ENCODE peak calls at places on chromosomes 2 and 18, in five cellular contexts. L is IMR-90, W is H9, F is neuronal stem cell, I is H1. J is an unnamed sample.

GRCh38 chr2:200483729-200484198 is 26.1 kb downstream of the KCTD18 start:
- DNase-seq in I (peak), W (peak), L (peak), F (no peak), J (peak)

GRCh38 chr18:12639990-12640880 is 17.7 kb downstream of the SPIRE1 start:
- DNase-seq in W (no peak), I (no peak), L (peak), F (no peak), J (peak)

GRCh38 chr18:11585596-11585995 is 23.8 kb upstream of the SLC35G4 start:
- DNase-seq in L (no peak), I (no peak), F (no peak), W (no peak), J (no peak)

GRCh38 chr2:149561309-149561926 is 26.2 kb downstream of the MMADHC start:
- DNase-seq in W (no peak), F (peak), L (peak), I (no peak), J (peak)

GRCh38 chr2:30541680-30542079 is 94.6 kb downstream of the LCLAT1 start:
- DNase-seq in F (no peak), I (no peak), W (no peak), L (no peak), J (no peak)

GRCh38 chr2:144143294-144144092 is 376.4 kb downstream of the ZEB2 start:
- DNase-seq in W (no peak), I (no peak), F (no peak), L (no peak), J (no peak)

GRCh38 chr2:159013103-159013502 is 44.7 kb downstream of the TANC1 start:
- DNase-seq in W (no peak), F (no peak), L (no peak), I (no peak), J (no peak)

GRCh38 chr2:40282428-40282827 is 169.5 kb downstream of the SLC8A1 start:
- DNase-seq in F (no peak), I (no peak), L (peak), W (no peak), J (no peak)

GRCh38 chr2:45010706-45011036 is 1.4 kb upstream of the SIX2 start:
- DNase-seq in L (no peak), F (no peak), I (no peak), W (no peak), J (no peak)

GRCh38 chr2:116754371-116755101 is 1060.0 kb upstream of the DDX18 start:
- DNase-seq in F (peak), W (peak), I (peak), L (no peak), J (no peak)

GRCh38 chr2:30231726-30232026 is 342 bp downstream of the LBH start:
- DNase-seq in W (no peak), F (no peak), I (peak), L (no peak), J (no peak)

GRCh38 chr2:100339823-100340222 is 17.5 kb upstream of the LONRF2 start:
- DNase-seq in I (no peak), F (no peak), L (no peak), W (no peak), J (no peak)

GRCh38 chr2:199410130-199410529 is 47.6 kb downstream of the SATB2 start:
- DNase-seq in L (peak), W (no peak), F (no peak), I (no peak), J (no peak)

GRCh38 chr2:195561205-195562032 is 95.6 kb upstream of the SLC39A10 start:
- DNase-seq in I (no peak), F (no peak), W (no peak), L (peak), J (peak)

GRCh38 chr2:224173210-224173609 is 134.1 kb upstream of the SERPINE2 start:
- DNase-seq in L (no peak), I (no peak), F (no peak), W (no peak), J (no peak)

GRCh38 chr2:181157326-181157725 is 176.9 kb downstream of the UBE2E3 start:
- DNase-seq in W (no peak), I (no peak), L (peak), F (no peak), J (peak)

GRCh38 chr2:221524158-221524557 is 47.9 kb downstream of the EPHA4 start:
- DNase-seq in F (no peak), W (no peak), L (no peak), I (no peak), J (no peak)

GRCh38 chr2:138720035-138720589 is 60.1 kb downstream of the NXPH2 start:
- DNase-seq in I (no peak), L (no peak), W (no peak), F (no peak), J (peak)

GRCh38 chr2:189363559-189363958 is 77.7 kb upstream of the WDR75 start:
- DNase-seq in W (no peak), F (no peak), L (peak), I (no peak), J (peak)

GRCh38 chr2:112047537-112048235 is 7.4 kb upstream of the TMEM87B start:
- DNase-seq in F (no peak), I (no peak), L (no peak), W (no peak), J (no peak)

GRCh38 chr2:5007596-5007995 is 684.6 kb upstream of the SOX11 start:
- DNase-seq in W (no peak), F (no peak), L (no peak), I (no peak), J (no peak)

GRCh38 chr18:51757525-51757924 is 560.0 kb upstream of the MEX3C start:
- DNase-seq in W (no peak), F (no peak), I (no peak), L (no peak), J (no peak)

GRCh38 chr2:185219981-185220380 is 518.6 kb upstream of the FSIP2 start:
- DNase-seq in W (no peak), L (no peak), I (no peak), F (no peak), J (peak)

GRCh38 chr2:187541086-187542085 is 12.8 kb downstream of the TFPI start:
- DNase-seq in W (no peak), L (peak), F (no peak), I (no peak), J (peak)

GRCh38 chr2:85549826-85550225 is 10.9 kb downstream of the MAT2A start:
- DNase-seq in I (no peak), W (no peak), F (no peak), L (peak), J (peak)

GRCh38 chr2:108239786-108240185 is at the start of gene SULT1C3:
- DNase-seq in F (no peak), I (no peak), W (no peak), L (no peak), J (no peak)

GRCh38 chr2:60438136-60438535 is 115.3 kb downstream of the BCL11A start:
- DNase-seq in L (no peak), W (no peak), F (no peak), I (no peak), J (no peak)

GRCh38 chr2:207449673-207450072 is 80.1 kb upstream of the CREB1 start:
- DNase-seq in F (no peak), W (no peak), L (no peak), I (no peak), J (no peak)

GRCh38 chr18:75334869-75335268 is 92.6 kb downstream of the SMIM21 start:
- DNase-seq in I (no peak), W (no peak), F (no peak), L (no peak), J (no peak)

GRCh38 chr2:139773720-139774277 is 993.6 kb upstream of the NXPH2 start:
- DNase-seq in L (no peak), W (no peak), F (no peak), I (no peak), J (no peak)

GRCh38 chr2:113058998-113059960 is at the start of gene IL36RN:
- DNase-seq in F (no peak), L (no peak), W (no peak), I (no peak), J (no peak)

GRCh38 chr2:241558532-241559488 is at the start of gene BOK:
- DNase-seq in I (peak), F (no peak), W (peak), L (peak), J (peak)

DNA sequence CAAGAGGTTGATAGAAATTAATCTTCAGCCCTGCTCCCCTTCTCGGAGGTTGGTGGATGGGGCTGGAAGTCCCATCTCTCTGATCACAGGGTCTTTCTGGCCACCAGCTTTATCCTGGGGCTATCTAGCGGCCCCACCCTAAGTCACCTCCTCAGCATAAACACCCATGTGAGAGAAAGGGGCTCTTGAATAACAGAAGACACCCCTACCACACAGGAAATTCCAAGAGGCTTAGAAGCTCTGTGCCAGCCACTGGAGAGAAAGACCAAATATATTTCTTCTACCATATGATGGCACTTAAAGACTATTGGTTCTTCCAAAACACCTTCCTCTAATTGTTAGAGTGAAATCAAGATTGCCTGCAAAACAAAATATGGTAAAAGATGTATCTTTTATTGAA is 219.7 kb downstream of the VAPA start:
- DNase-seq in I (no peak), W (no peak), L (no peak), F (no peak), J (no peak)
- H2AK5ac ChIP-seq in I (no peak), W (no peak), L (no peak), F (no peak), J (no peak)

GRCh38 chr2:237306787-237307170 is 107.2 kb downstream of the COL6A3 start:
- DNase-seq in F (no peak), W (no peak), I (no peak), L (peak), J (no peak)

GRCh38 chr2:237309416-237309815 is 104.5 kb downstream of the COL6A3 start:
- DNase-seq in F (no peak), I (no peak), W (no peak), L (no peak), J (no peak)

GRCh38 chr2:237310515-237311114 is 103.3 kb downstream of the COL6A3 start:
- DNase-seq in L (peak), F (no peak), I (no peak), W (no peak), J (no peak)

GRCh38 chr2:237307495-237307894 is 106.5 kb downstream of the COL6A3 start:
- DNase-seq in W (no peak), I (no peak), F (no peak), L (no peak), J (no peak)

DNA sequence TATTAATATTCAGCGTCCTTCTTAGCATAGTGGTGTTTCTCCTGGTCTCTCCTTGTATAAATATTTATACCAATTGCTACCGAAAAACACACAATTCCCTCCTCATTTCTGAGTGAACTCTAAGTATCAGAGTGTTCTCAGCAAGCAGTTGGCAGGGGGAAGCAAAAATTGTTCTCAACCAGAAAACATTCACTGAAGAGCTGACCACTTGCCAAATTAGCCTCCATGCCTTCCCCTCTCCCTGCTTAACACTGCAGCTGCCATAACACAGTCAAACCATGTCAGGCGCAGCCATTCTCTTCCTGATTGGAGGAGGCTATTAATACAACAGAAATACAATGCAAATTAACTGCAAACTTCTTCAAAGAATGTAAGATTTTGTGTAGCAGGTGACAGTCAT is 105.0 kb downstream of the COL6A3 start:
- DNase-seq in F (no peak), I (no peak), W (no peak), L (no peak), J (no peak)
- H4K91ac ChIP-seq in F (no peak), I (no peak), W (no peak), L (peak), J (no peak)

GRCh38 chr2:216653093-216653799 is 20.0 kb downstream of the IGFBP2 start:
- DNase-seq in I (no peak), F (no peak), L (no peak), W (no peak), J (no peak)
- H2BK15ac ChIP-seq in I (no peak), F (no peak), L (no peak), W (no peak), J (no peak)

DNA sequence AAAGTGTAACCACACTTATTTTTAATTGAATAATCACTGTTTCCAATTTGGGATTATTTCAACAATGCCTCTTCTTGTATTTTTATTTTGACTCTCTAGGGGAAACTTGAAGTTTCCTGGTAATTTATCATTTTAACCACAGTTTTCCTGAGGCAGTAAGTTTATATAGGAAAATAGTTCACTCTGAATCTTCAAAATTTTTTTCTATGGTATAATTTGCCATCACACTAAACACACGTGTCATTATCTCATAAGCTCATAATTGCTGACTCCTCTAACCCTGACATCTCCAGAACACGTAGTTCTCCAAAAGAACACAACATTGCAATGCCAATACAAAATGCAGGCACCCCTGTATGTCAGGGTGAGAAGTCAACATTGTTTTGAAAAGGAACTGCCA is 102.2 kb upstream of the FZD7 start:
- DNase-seq in F (no peak), W (no peak), L (no peak), I (no peak), J (no peak)
- H2AK5ac ChIP-seq in F (no peak), W (no peak), L (peak), I (no peak), J (no peak)

GRCh38 chr2:190534310-190535118 is at the start of gene NEMP2:
- DNase-seq in W (peak), L (peak), F (peak), I (peak), J (peak)
- H4K91ac ChIP-seq in W (no peak), L (peak), F (no peak), I (no peak), J (peak)

GRCh38 chr2:220297093-220297492 is 669.7 kb downstream of the SLC4A3 start:
- DNase-seq in F (no peak), W (no peak), I (no peak), L (no peak), J (no peak)
- H2BK15ac ChIP-seq in F (no peak), W (no peak), I (no peak), L (no peak), J (no peak)

GRCh38 chr2:20567159-20567925 is 83.6 kb downstream of the HS1BP3 start:
- DNase-seq in L (no peak), W (peak), F (peak), I (peak), J (no peak)
- H2AK5ac ChIP-seq in L (peak), W (no peak), F (peak), I (no peak), J (peak)

J was measured in mesenchymal stem cell.